ENCODE peak calls at places on chromosomes 12 and 14, in five cellular contexts. One of them, this sample, is unnamed.
A peak's percentile ranks its signal among the peaks of the same experiment; 100 is the strongest.

GRCh38 chr12:104863549-104863948 is 94.5 kb downstream of the SLC41A2 start:
- DNase-seq in tibial artery: no peak
- DNase-seq in fibroblast of mammary gland: peak; percentile 75
- DNase-seq in MCF 10A: no peak
- DNase-seq in psoas muscle: no peak
- DNase-seq in this sample: peak; percentile 12

GRCh38 chr14:68466491-68466977 is 326.3 kb downstream of the ZFP36L1 start:
- DNase-seq in tibial artery: no peak
- DNase-seq in fibroblast of mammary gland: peak; percentile 94
- DNase-seq in MCF 10A: peak; percentile 93
- DNase-seq in psoas muscle: no peak
- DNase-seq in this sample: peak; percentile 86

GRCh38 chr14:75070383-75070782 is 942 bp downstream of the ZC2HC1C start:
- DNase-seq in tibial artery: no peak
- DNase-seq in fibroblast of mammary gland: peak; percentile 78
- DNase-seq in MCF 10A: no peak
- DNase-seq in psoas muscle: peak; percentile 78
- DNase-seq in this sample: no peak

GRCh38 chr12:19404232-19404880 is 34.9 kb upstream of the AEBP2 start:
- DNase-seq in tibial artery: no peak
- DNase-seq in fibroblast of mammary gland: no peak
- DNase-seq in MCF 10A: no peak
- DNase-seq in psoas muscle: no peak
- DNase-seq in this sample: no peak

GRCh38 chr12:10182662-10183061 is 3.8 kb downstream of the TMEM52B start:
- DNase-seq in tibial artery: no peak
- DNase-seq in fibroblast of mammary gland: peak; percentile 94
- DNase-seq in MCF 10A: peak; percentile 85
- DNase-seq in psoas muscle: no peak
- DNase-seq in this sample: peak; percentile 88

GRCh38 chr12:2396448-2396871 is 343.7 kb downstream of the CACNA1C start:
- DNase-seq in tibial artery: peak; percentile 83
- DNase-seq in fibroblast of mammary gland: peak; percentile 62
- DNase-seq in MCF 10A: no peak
- DNase-seq in psoas muscle: peak; percentile 51
- DNase-seq in this sample: peak; percentile 22

GRCh38 chr12:69657376-69658137 is 41.5 kb downstream of the BEST3 start:
- DNase-seq in tibial artery: no peak
- DNase-seq in fibroblast of mammary gland: peak; percentile 23
- DNase-seq in MCF 10A: no peak
- DNase-seq in psoas muscle: peak; percentile 89
- DNase-seq in this sample: no peak

GRCh38 chr14:71783101-71783500 is 149.1 kb upstream of the RGS6 start:
- DNase-seq in tibial artery: no peak
- DNase-seq in fibroblast of mammary gland: no peak
- DNase-seq in MCF 10A: no peak
- DNase-seq in psoas muscle: no peak
- DNase-seq in this sample: no peak

GRCh38 chr14:53494587-53494986 is 341.5 kb upstream of the DDHD1 start:
- DNase-seq in tibial artery: no peak
- DNase-seq in fibroblast of mammary gland: no peak
- DNase-seq in MCF 10A: no peak
- DNase-seq in psoas muscle: no peak
- DNase-seq in this sample: no peak

GRCh38 chr12:116390656-116391335 is 113.3 kb upstream of the MED13L start:
- DNase-seq in tibial artery: no peak
- DNase-seq in fibroblast of mammary gland: peak; percentile 40
- DNase-seq in MCF 10A: no peak
- DNase-seq in psoas muscle: no peak
- DNase-seq in this sample: peak; percentile 24

GRCh38 chr14:69711065-69711464 is 55.9 kb upstream of the SRSF5 start:
- DNase-seq in tibial artery: no peak
- DNase-seq in fibroblast of mammary gland: no peak
- DNase-seq in MCF 10A: no peak
- DNase-seq in psoas muscle: peak; percentile 88
- DNase-seq in this sample: no peak

GRCh38 chr14:64235652-64236640 is 58.2 kb downstream of the ESR2 start:
- DNase-seq in tibial artery: no peak
- DNase-seq in fibroblast of mammary gland: no peak
- DNase-seq in MCF 10A: no peak
- DNase-seq in psoas muscle: no peak
- DNase-seq in this sample: no peak

GRCh38 chr12:50057000-50057841 is at the start of gene ASIC1:
- DNase-seq in tibial artery: peak; percentile 78
- DNase-seq in fibroblast of mammary gland: peak; percentile 52
- DNase-seq in MCF 10A: peak; percentile 49
- DNase-seq in psoas muscle: peak; percentile 86
- DNase-seq in this sample: peak; percentile 19

GRCh38 chr12:96500686-96501085 is 11.3 kb downstream of the CFAP54 start:
- DNase-seq in tibial artery: no peak
- DNase-seq in fibroblast of mammary gland: peak; percentile 53
- DNase-seq in MCF 10A: peak; percentile 48
- DNase-seq in psoas muscle: no peak
- DNase-seq in this sample: peak; percentile 21

GRCh38 chr14:66815687-66816086 is 307.7 kb downstream of the GPHN start:
- DNase-seq in tibial artery: no peak
- DNase-seq in fibroblast of mammary gland: no peak
- DNase-seq in MCF 10A: no peak
- DNase-seq in psoas muscle: no peak
- DNase-seq in this sample: no peak

GRCh38 chr12:13179159-13180074 is 17.1 kb upstream of the EMP1 start:
- DNase-seq in tibial artery: no peak
- DNase-seq in fibroblast of mammary gland: peak; percentile 52
- DNase-seq in MCF 10A: peak; percentile 64
- DNase-seq in psoas muscle: peak; percentile 68
- DNase-seq in this sample: no peak

GRCh38 chr14:32087907-32088306 is 10.8 kb downstream of the ARHGAP5 start:
- DNase-seq in tibial artery: no peak
- DNase-seq in fibroblast of mammary gland: no peak
- DNase-seq in MCF 10A: no peak
- DNase-seq in psoas muscle: no peak
- DNase-seq in this sample: no peak

GRCh38 chr14:99715266-99716000 is 31.3 kb downstream of the CYP46A1 start:
- DNase-seq in tibial artery: no peak
- DNase-seq in fibroblast of mammary gland: no peak
- DNase-seq in MCF 10A: no peak
- DNase-seq in psoas muscle: no peak
- DNase-seq in this sample: no peak

GRCh38 chr14:64685364-64686130 is 18.7 kb upstream of the PLEKHG3 start:
- DNase-seq in tibial artery: no peak
- DNase-seq in fibroblast of mammary gland: peak; percentile 19
- DNase-seq in MCF 10A: no peak
- DNase-seq in psoas muscle: no peak
- DNase-seq in this sample: no peak

GRCh38 chr14:79265366-79265765 is 945.9 kb downstream of the DIO2 start:
- DNase-seq in tibial artery: no peak
- DNase-seq in fibroblast of mammary gland: peak; percentile 54
- DNase-seq in MCF 10A: no peak
- DNase-seq in psoas muscle: no peak
- DNase-seq in this sample: no peak

GRCh38 chr12:52148541-52149181 is 43.2 kb downstream of the KRT80 start:
- DNase-seq in tibial artery: no peak
- DNase-seq in fibroblast of mammary gland: no peak
- DNase-seq in MCF 10A: peak; percentile 94
- DNase-seq in psoas muscle: no peak
- DNase-seq in this sample: no peak

GRCh38 chr14:72017290-72017689 is 85.1 kb downstream of the RGS6 start:
- DNase-seq in tibial artery: no peak
- DNase-seq in fibroblast of mammary gland: no peak
- DNase-seq in MCF 10A: no peak
- DNase-seq in psoas muscle: no peak
- DNase-seq in this sample: no peak

GRCh38 chr12:127898616-127899015 is 368.4 kb upstream of the TMEM132C start:
- DNase-seq in tibial artery: no peak
- DNase-seq in fibroblast of mammary gland: no peak
- DNase-seq in MCF 10A: no peak
- DNase-seq in psoas muscle: no peak
- DNase-seq in this sample: no peak

GRCh38 chr14:55130194-55130550 is 1.1 kb downstream of the LGALS3 start:
- DNase-seq in tibial artery: no peak
- DNase-seq in fibroblast of mammary gland: peak; percentile 75
- DNase-seq in MCF 10A: peak; percentile 79
- DNase-seq in psoas muscle: no peak
- DNase-seq in this sample: peak; percentile 23

GRCh38 chr14:55131782-55132181 is 2.7 kb downstream of the LGALS3 start:
- DNase-seq in tibial artery: no peak
- DNase-seq in fibroblast of mammary gland: peak; percentile 74
- DNase-seq in MCF 10A: no peak
- DNase-seq in psoas muscle: no peak
- DNase-seq in this sample: no peak

GRCh38 chr14:55136241-55136640 is 7.2 kb downstream of the LGALS3 start:
- DNase-seq in tibial artery: no peak
- DNase-seq in fibroblast of mammary gland: peak; percentile 81
- DNase-seq in MCF 10A: no peak
- DNase-seq in psoas muscle: no peak
- DNase-seq in this sample: peak; percentile 58

GRCh38 chr14:55136868-55137785 is 8.1 kb downstream of the LGALS3 start:
- DNase-seq in tibial artery: peak; percentile 87
- DNase-seq in fibroblast of mammary gland: peak; percentile 90
- DNase-seq in MCF 10A: peak; percentile 62
- DNase-seq in psoas muscle: peak; percentile 74
- DNase-seq in this sample: no peak

DNA sequence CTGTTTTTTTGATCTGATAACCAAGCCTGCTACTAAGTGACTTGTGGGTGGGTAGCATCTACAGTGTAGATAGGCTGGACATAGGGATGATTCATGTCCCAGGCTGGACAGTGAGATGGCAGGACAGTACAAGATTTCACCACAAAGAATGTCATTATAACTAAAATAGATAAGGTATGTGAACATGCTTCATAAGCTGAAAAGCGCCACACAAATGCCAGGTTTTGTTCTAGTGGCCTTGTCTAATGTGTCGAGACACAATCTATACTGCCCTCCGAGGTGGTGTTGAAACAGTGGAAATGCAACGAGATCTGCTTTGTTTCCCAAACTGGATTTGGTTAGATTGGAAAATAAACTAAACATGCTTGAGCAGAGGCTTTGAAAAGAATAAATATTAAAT is 4.4 kb downstream of the LGALS3 start:
- DNase-seq in tibial artery: no peak
- DNase-seq in fibroblast of mammary gland: peak; percentile 74
- DNase-seq in MCF 10A: no peak
- DNase-seq in psoas muscle: no peak
- DNase-seq in this sample: peak; percentile 65
- TF ChIP-seq CTCF in tibial artery: peak; percentile 24
- TF ChIP-seq CTCF in fibroblast of mammary gland: peak; percentile 55
- TF ChIP-seq CTCF in MCF 10A: no peak
- TF ChIP-seq CTCF in psoas muscle: peak; percentile 23
- TF ChIP-seq CTCF in this sample: peak; percentile 70

GRCh38 chr12:126342866-126343265 is 1277.6 kb downstream of the AACS start:
- DNase-seq in tibial artery: no peak
- DNase-seq in fibroblast of mammary gland: no peak
- DNase-seq in MCF 10A: no peak
- DNase-seq in psoas muscle: no peak
- DNase-seq in this sample: no peak

GRCh38 chr12:126349383-126349782 is 1284.1 kb downstream of the AACS start:
- DNase-seq in tibial artery: no peak
- DNase-seq in fibroblast of mammary gland: no peak
- DNase-seq in MCF 10A: no peak
- DNase-seq in psoas muscle: no peak
- DNase-seq in this sample: no peak

GRCh38 chr12:126343352-126343751 is 1278.1 kb downstream of the AACS start:
- DNase-seq in tibial artery: no peak
- DNase-seq in fibroblast of mammary gland: no peak
- DNase-seq in MCF 10A: no peak
- DNase-seq in psoas muscle: no peak
- DNase-seq in this sample: no peak

GRCh38 chr12:126346087-126346486 is 1280.9 kb downstream of the AACS start:
- DNase-seq in tibial artery: no peak
- DNase-seq in fibroblast of mammary gland: no peak
- DNase-seq in MCF 10A: no peak
- DNase-seq in psoas muscle: no peak
- DNase-seq in this sample: no peak

GRCh38 chr12:126347421-126347820 is 1282.2 kb downstream of the AACS start:
- DNase-seq in tibial artery: no peak
- DNase-seq in fibroblast of mammary gland: no peak
- DNase-seq in MCF 10A: no peak
- DNase-seq in psoas muscle: no peak
- DNase-seq in this sample: no peak
- TF ChIP-seq CTCF in tibial artery: no peak
- TF ChIP-seq CTCF in fibroblast of mammary gland: no peak
- TF ChIP-seq CTCF in MCF 10A: peak; percentile 17
- TF ChIP-seq CTCF in psoas muscle: no peak
- TF ChIP-seq CTCF in this sample: peak; percentile 28

DNA sequence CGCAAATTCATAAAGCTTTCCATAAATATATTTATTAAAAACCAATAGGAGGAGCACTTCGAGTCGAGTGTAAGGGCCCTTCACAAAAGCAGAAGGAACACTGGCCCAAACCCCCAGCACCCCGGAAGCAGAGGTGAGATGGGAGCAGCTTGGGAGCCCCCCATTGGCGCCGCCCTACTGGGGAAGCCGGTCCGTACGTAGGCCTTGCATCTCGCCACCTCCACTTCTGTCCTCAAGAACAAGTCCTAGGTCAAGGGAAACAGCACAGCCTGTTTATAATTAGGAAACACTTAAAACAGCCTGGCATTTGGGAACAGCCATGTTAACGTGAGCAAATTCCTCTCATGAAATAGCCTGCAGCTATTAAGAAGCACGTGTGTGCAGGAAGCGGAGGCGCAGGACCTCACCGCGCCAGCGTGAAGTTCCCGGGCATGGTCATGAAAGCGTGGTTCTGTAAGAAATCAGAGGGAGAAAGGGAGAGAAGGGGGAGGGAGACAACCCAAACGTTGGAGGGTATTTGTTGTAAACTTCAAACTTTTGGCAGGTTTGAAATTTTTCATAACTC is 7.7 kb downstream of the ANKRD9 start:
- DNase-seq in tibial artery: no peak
- DNase-seq in fibroblast of mammary gland: no peak
- DNase-seq in MCF 10A: no peak
- DNase-seq in psoas muscle: no peak
- DNase-seq in this sample: no peak
- TF ChIP-seq CTCF in tibial artery: no peak
- TF ChIP-seq CTCF in fibroblast of mammary gland: no peak
- TF ChIP-seq CTCF in MCF 10A: no peak
- TF ChIP-seq CTCF in psoas muscle: no peak
- TF ChIP-seq CTCF in this sample: peak; percentile 52

GRCh38 chr14:35403397-35404245 is 928 bp downstream of the NFKBIA start:
- DNase-seq in tibial artery: peak; percentile 99
- DNase-seq in fibroblast of mammary gland: peak; percentile 91
- DNase-seq in MCF 10A: peak; percentile 93
- DNase-seq in psoas muscle: peak; percentile 99
- DNase-seq in this sample: peak; percentile 85
- TF ChIP-seq CTCF in tibial artery: no peak
- TF ChIP-seq CTCF in fibroblast of mammary gland: no peak
- TF ChIP-seq CTCF in MCF 10A: no peak
- TF ChIP-seq CTCF in psoas muscle: no peak
- TF ChIP-seq CTCF in this sample: no peak

GRCh38 chr14:35855886-35856481 is 29.8 kb downstream of the BRMS1L start:
- DNase-seq in tibial artery: no peak
- DNase-seq in fibroblast of mammary gland: no peak
- DNase-seq in MCF 10A: no peak
- DNase-seq in psoas muscle: no peak
- DNase-seq in this sample: no peak
- TF ChIP-seq CTCF in tibial artery: no peak
- TF ChIP-seq CTCF in fibroblast of mammary gland: no peak
- TF ChIP-seq CTCF in MCF 10A: no peak
- TF ChIP-seq CTCF in psoas muscle: no peak
- TF ChIP-seq CTCF in this sample: no peak

GRCh38 chr12:40760821-40761220 is 68.6 kb downstream of the CNTN1 start:
- DNase-seq in tibial artery: no peak
- DNase-seq in fibroblast of mammary gland: no peak
- DNase-seq in MCF 10A: no peak
- DNase-seq in psoas muscle: no peak
- DNase-seq in this sample: no peak

GRCh38 chr12:40762072-40762471 is 69.8 kb downstream of the CNTN1 start:
- DNase-seq in tibial artery: no peak
- DNase-seq in fibroblast of mammary gland: no peak
- DNase-seq in MCF 10A: no peak
- DNase-seq in psoas muscle: no peak
- DNase-seq in this sample: no peak
- TF ChIP-seq CTCF in tibial artery: no peak
- TF ChIP-seq CTCF in fibroblast of mammary gland: no peak
- TF ChIP-seq CTCF in MCF 10A: no peak
- TF ChIP-seq CTCF in psoas muscle: no peak
- TF ChIP-seq CTCF in this sample: no peak